ENCODE peak calls at places on chromosome 15, in five cellular contexts. Y is tibial nerve, F is foreskin fibroblast, Z is fibroblast of mammary gland, V is neural progenitor cell. O is an unnamed sample.
A peak's percentile ranks its signal among the peaks of the same experiment; 100 is the strongest.

GRCh38 chr15:49328941-49329340 is 94.1 kb upstream of the FGF7 start:
- DNase-seq in Y (no peak), F (no peak), Z (no peak), V (no peak), O (no peak)

GRCh38 chr15:79042213-79042928 is 48.2 kb downstream of the RASGRF1 start:
- DNase-seq in Y (no peak), F (no peak), Z (no peak), V (no peak), O (no peak)

GRCh38 chr15:68599560-68600071 is 20.8 kb downstream of the CORO2B start:
- DNase-seq in Y (no peak), F (peak; percentile 91), Z (peak; percentile 85), V (peak; percentile 91), O (peak; percentile 78)

GRCh38 chr15:52683585-52683984 is 4.4 kb upstream of the ATOSA start:
- DNase-seq in Y (no peak), F (no peak), Z (no peak), V (no peak), O (no peak)

GRCh38 chr15:23073890-23074631 is 34.7 kb upstream of the TUBGCP5 start:
- DNase-seq in Y (no peak), F (no peak), Z (no peak), V (no peak), O (no peak)

GRCh38 chr15:101250931-101251829 is 668 bp downstream of the CHSY1 start:
- DNase-seq in Y (no peak), F (peak; percentile 75), Z (no peak), V (peak; percentile 73), O (no peak)

GRCh38 chr15:71707230-71708051 is 102.9 kb upstream of the NR2E3 start:
- DNase-seq in Y (no peak), F (peak; percentile 80), Z (peak; percentile 52), V (peak; percentile 9), O (peak; percentile 54)

GRCh38 chr15:84108725-84109124 is 126.8 kb upstream of the GOLGA6L4 start:
- DNase-seq in Y (no peak), F (peak; percentile 18), Z (peak; percentile 38), V (no peak), O (peak; percentile 3)

GRCh38 chr15:28955686-28956421 is 70.1 kb downstream of the APBA2 start:
- DNase-seq in Y (no peak), F (peak; percentile 71), Z (peak; percentile 17), V (no peak), O (peak; percentile 21)

GRCh38 chr15:60635507-60636352 is 156.8 kb upstream of the ICE2 start:
- DNase-seq in Y (no peak), F (no peak), Z (no peak), V (no peak), O (no peak)

GRCh38 chr15:40080847-40081246 is 27.8 kb downstream of the BMF start:
- DNase-seq in Y (no peak), F (no peak), Z (no peak), V (no peak), O (no peak)

GRCh38 chr15:78457101-78457500 is 19.1 kb downstream of the IREB2 start:
- DNase-seq in Y (no peak), F (peak; percentile 79), Z (peak; percentile 93), V (no peak), O (peak; percentile 86)

GRCh38 chr15:52112203-52112750 is 298 bp downstream of the BCL2L10 start:
- DNase-seq in Y (no peak), F (peak; percentile 61), Z (no peak), V (no peak), O (no peak)

GRCh38 chr15:90266485-90266884 is 1.0 kb downstream of the NGRN start:
- DNase-seq in Y (no peak), F (peak; percentile 56), Z (peak; percentile 43), V (no peak), O (peak; percentile 24)

GRCh38 chr15:90592144-90592887 is 62.6 kb downstream of the CRTC3 start:
- DNase-seq in Y (no peak), F (peak; percentile 77), Z (peak; percentile 91), V (no peak), O (peak; percentile 89)

GRCh38 chr15:44633603-44634002 is 29.9 kb downstream of the SPG11 start:
- DNase-seq in Y (no peak), F (peak; percentile 60), Z (peak; percentile 79), V (no peak), O (peak; percentile 72)

GRCh38 chr15:39511000-39511914 is 69.6 kb upstream of the THBS1 start:
- DNase-seq in Y (no peak), F (peak; percentile 96), Z (peak; percentile 93), V (no peak), O (peak; percentile 89)

GRCh38 chr15:88835119-88835518 is 31.9 kb downstream of the ACAN start:
- DNase-seq in Y (no peak), F (peak; percentile 13), Z (peak; percentile 31), V (no peak), O (peak; percentile 70)

GRCh38 chr15:100939786-100940185 is 20.6 kb downstream of the LRRK1 start:
- DNase-seq in Y (no peak), F (no peak), Z (no peak), V (no peak), O (no peak)

DNA sequence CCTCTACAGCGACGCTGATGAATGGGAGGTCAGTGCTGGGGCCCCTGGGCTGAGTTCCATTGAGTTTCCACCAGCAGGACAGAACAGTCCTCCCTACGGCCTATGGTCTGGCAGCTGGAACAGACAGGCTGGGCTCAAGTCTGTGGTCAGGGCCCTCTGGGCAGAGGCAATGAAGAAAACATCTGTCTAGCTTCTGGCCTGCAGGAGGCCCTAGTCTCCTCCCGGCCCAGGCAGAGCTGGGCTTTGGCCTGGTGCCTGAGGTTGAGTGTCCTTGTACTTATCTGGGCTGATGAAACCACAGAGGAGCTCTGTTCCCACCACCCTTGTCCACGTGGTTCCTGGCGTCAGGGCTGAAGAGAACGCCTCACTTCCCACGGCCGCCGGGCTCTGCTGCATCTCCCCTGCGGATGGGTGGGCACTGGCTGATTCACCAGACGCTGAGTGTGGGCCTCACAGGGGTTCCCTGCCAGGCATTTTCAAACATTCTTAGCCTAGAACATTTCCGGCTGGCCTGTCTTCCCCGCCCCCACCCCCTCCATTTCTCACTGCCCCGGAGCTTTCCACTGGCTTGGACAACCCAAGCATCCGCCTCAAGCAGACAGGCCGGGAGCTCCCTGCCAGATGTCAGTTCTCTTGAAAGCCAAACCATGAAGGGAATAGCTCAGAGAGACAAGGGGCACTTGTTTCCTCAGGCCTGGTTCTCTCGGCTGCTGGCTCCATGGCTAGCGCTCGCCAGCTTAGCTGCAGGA is 20.3 kb downstream of the PPCDC start:
- DNase-seq in Y (peak; percentile 96), F (peak; percentile 100), Z (peak; percentile 100), V (no peak), O (peak; percentile 100)
- TF ChIP-seq CTCF in Y (peak; percentile 37), F (peak; percentile 68), Z (peak; percentile 64), V (no peak), O (peak; percentile 68)

GRCh38 chr15:98428253-98428989 is 219.9 kb upstream of the IGF1R start:
- DNase-seq in Y (peak; percentile 81), F (peak; percentile 85), Z (peak; percentile 73), V (peak; percentile 87), O (peak; percentile 68)
- H3K4me3 ChIP-seq in Y (peak overlapping the region; percentile 49), F (peak overlapping the region; percentile 58), Z (peak overlapping the region; percentile 45), V (peak overlapping the region; percentile 38), O (peak overlapping the region; percentile 63)

GRCh38 chr15:37111427-37111717 is 11.0 kb upstream of the MEIS2 start:
- DNase-seq in Y (no peak), F (no peak), Z (no peak), V (no peak), O (no peak)
- TF ChIP-seq CTCF in Y (no peak), F (no peak), Z (no peak), V (no peak), O (no peak)

DNA sequence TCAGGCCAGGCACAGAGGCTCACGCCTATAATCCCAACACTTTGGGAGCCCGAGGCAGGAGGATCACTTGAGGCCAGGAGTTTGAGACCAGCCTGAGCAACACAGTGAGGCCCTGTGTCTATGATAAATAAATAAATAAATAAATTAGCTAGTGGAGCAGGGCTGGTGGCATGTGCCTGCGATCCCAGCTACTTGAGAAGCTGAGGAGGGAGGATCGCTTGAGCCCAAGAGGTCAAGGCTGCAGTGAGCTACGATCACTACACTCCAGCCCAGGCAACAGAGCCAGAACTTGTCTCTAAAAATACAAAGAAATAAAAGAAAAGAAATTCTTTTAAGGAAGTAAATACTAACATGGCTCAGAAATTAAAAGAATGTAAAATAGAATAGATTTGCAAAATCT is 91.8 kb downstream of the LIPC start:
- DNase-seq in Y (no peak), F (no peak), Z (no peak), V (no peak), O (no peak)
- H3K4me3 ChIP-seq in Y (no peak overlapping the region), F (no peak overlapping the region), Z (no peak overlapping the region), V (no peak overlapping the region), O (no peak overlapping the region)

GRCh38 chr15:58471341-58471740 is 39.5 kb downstream of the LIPC start:
- DNase-seq in Y (no peak), F (no peak), Z (no peak), V (no peak), O (no peak)
- TF ChIP-seq CTCF in Y (no peak), F (no peak), Z (no peak), V (no peak), O (no peak)

DNA sequence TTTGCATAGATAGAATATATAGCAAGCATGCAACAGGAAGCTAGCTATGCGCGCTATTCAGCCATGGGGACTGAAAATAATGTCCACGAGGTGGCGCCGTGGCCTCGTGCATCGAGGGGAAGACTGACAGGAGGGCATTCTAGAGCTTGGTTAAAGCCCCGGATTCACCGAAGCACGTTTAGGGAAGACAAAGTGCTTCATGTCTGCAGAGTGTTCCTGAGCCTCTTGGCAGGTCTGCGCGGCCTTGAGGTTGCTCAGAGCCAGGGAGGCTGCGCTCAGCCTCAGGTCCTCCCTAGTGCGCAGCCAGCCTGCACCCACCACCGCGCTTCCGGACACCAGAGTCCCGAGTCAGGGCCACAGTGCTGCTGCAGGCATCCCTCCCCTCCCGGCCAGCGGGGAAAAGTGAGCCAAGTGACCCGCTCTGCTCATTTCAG is 24.6 kb downstream of the GABRA5 start:
- DNase-seq in Y (peak; percentile 63), F (peak; percentile 84), Z (peak; percentile 56), V (peak; percentile 91), O (peak; percentile 67)
- H3K4me3 ChIP-seq in Y (peak overlapping the region; percentile 40), F (peak overlapping the region; percentile 42), Z (no peak overlapping the region), V (no peak overlapping the region), O (peak overlapping the region; percentile 55)

DNA sequence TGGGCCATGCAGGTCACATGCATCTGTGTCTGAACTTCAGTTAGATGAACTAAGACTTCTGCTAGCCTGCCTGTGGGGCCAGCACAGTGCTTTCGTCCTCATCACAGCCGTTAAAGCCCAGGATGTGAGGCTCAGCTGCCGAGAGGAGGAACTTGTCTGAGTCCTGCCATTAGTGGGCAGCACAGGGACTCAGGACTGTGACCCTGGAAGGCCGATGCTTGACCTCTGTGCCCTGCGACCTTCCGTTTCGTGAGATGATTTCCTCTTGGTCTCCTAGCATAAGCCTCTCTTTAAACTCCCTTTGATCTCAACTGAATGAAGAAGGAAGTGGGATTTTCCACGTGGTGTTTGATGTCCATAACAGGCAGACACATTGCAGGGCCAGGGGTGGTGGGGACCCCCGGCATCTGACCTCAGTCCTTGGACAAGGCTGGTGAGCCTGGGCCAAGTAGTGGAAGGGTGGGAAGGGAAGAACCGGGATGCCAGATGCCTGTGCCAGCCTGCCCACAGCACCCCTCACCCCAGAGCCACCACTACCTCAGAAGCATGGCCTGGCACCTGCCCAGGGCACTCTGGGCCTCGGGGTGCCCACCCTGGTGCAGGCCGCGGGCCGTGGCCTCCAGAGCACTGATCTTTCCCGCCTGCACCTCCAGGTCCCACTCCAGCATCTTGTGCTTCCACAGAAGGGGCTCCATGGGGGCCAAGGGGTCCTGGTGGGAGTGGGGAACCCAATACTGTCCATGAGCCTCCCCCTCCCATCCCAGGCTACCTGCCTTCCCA is 21.6 kb downstream of the PLA2G4B start:
- DNase-seq in Y (no peak), F (no peak), Z (no peak), V (peak; percentile 51), O (no peak)
- TF ChIP-seq CTCF in Y (no peak), F (peak; percentile 15), Z (no peak), V (peak; percentile 36), O (no peak)

O was measured in AG10803.